ENCODE peak calls at places on chromosomes 2 and 18, in six cellular contexts. R is activated naive CD8-positive, alpha-beta T cell treated with anti-CD3 and anti-CD28 coated beads, Interleukin-2, amount 50 U/mL, for 16 hours; X is stimulated activated CD8-positive, alpha-beta memory T cell treated with anti-CD3 and anti-CD28 coated beads, Interleukin-12 subunit alpha, Interleukin-12 subunit beta, amount 100 ng/mL, for 1 hour; E is neural crest cell; D is astrocyte of the hippocampus; J is AG04450. B is an unnamed sample.

GRCh38 chr18:44946529-44947113 is 265.9 kb downstream of the SETBP1 start:
- DNase-seq in J (no peak), D (no peak), X (no peak), E (no peak), R (no peak), B (no peak)

GRCh38 chr2:99877963-99878362 is 264.4 kb downstream of the AFF3 start:
- DNase-seq in X (no peak), R (no peak), E (no peak), D (no peak), J (no peak), B (no peak)

GRCh38 chr2:237878321-237879057 is 19.1 kb downstream of the RAMP1 start:
- DNase-seq in D (no peak), R (no peak), J (no peak), E (no peak), X (no peak), B (no peak)

GRCh38 chr2:222358876-222359275 is 60.1 kb upstream of the PAX3 start:
- DNase-seq in D (no peak), X (no peak), R (no peak), E (no peak), J (no peak), B (no peak)

GRCh38 chr2:69381337-69381737 is 5.7 kb downstream of the GFPT1 start:
- DNase-seq in R (no peak), D (no peak), X (no peak), E (no peak), J (no peak), B (no peak)

GRCh38 chr2:173059941-173060575 is 15.6 kb upstream of the MAP3K20 start:
- DNase-seq in X (no peak), E (no peak), D (no peak), J (no peak), R (no peak), B (no peak)

GRCh38 chr2:62198237-62198633 is 2.3 kb downstream of the B3GNT2 start:
- DNase-seq in J (no peak), X (no peak), D (no peak), R (no peak), E (no peak), B (no peak)

GRCh38 chr2:130759906-130760753 is 4.8 kb downstream of the AMER3 start:
- DNase-seq in E (no peak), D (peak), R (no peak), J (no peak), X (no peak), B (no peak)

GRCh38 chr2:146981921-146982320 is 862.9 kb upstream of the ACVR2A start:
- DNase-seq in R (no peak), J (no peak), X (no peak), E (no peak), D (peak), B (no peak)

GRCh38 chr2:215396595-215397313 is 39.1 kb downstream of the FN1 start:
- DNase-seq in R (no peak), E (no peak), X (no peak), D (no peak), J (peak), B (no peak)

GRCh38 chr2:98084151-98084868 is 2.7 kb upstream of the VWA3B start:
- DNase-seq in R (no peak), J (no peak), X (no peak), E (no peak), D (no peak), B (no peak)

GRCh38 chr2:3246406-3246805 is 131.2 kb downstream of the EIPR1 start:
- DNase-seq in X (no peak), D (no peak), J (no peak), E (no peak), R (no peak), B (no peak)

GRCh38 chr2:9405636-9406035 is 17.7 kb downstream of the ITGB1BP1 start:
- DNase-seq in D (no peak), E (no peak), X (no peak), J (no peak), R (no peak), B (no peak)

GRCh38 chr2:235215248-235215647 is 263.4 kb downstream of the SH3BP4 start:
- DNase-seq in E (no peak), J (no peak), X (no peak), R (no peak), D (no peak), B (no peak)

GRCh38 chr18:54269924-54270844 is 867 bp downstream of the POLI start:
- DNase-seq in R (no peak), J (no peak), D (peak), X (peak), E (no peak), B (peak)

GRCh38 chr2:205364261-205364660 is 318.0 kb upstream of the NRP2 start:
- DNase-seq in E (no peak), D (no peak), X (no peak), J (no peak), R (no peak), B (no peak)

GRCh38 chr2:117960231-117960630 is 53.6 kb downstream of the CCDC93 start:
- DNase-seq in X (no peak), R (no peak), E (no peak), D (peak), J (no peak), B (no peak)

GRCh38 chr18:70671889-70672551 is 383.2 kb downstream of the SOCS6 start:
- DNase-seq in E (no peak), X (no peak), D (no peak), J (no peak), R (no peak), B (no peak)